ENCODE peak calls at places on chromosomes 2 and 18, in eight cellular contexts. One of them, this sample, is unnamed. For H3K36me3, the result is how much of the 10 kb centered on the place peaks cover.

GRCh38 chr2:201218780-201219179 is 35.8 kb downstream of the CASP10 start:
- DNase-seq in HCT116: no peak
- DNase-seq in CD4-positive, alpha-beta memory T cell: no peak
- DNase-seq in IMR-90: peak
- DNase-seq in uterus: no peak
- DNase-seq in CD8-positive, alpha-beta memory T cell: no peak
- DNase-seq in trophoblast cell: no peak
- DNase-seq in lung: no peak
- DNase-seq in this sample: no peak

GRCh38 chr2:54267577-54267976 is 11.5 kb upstream of the TSPYL6 start:
- DNase-seq in HCT116: no peak
- DNase-seq in CD4-positive, alpha-beta memory T cell: no peak
- DNase-seq in IMR-90: no peak
- DNase-seq in uterus: no peak
- DNase-seq in CD8-positive, alpha-beta memory T cell: no peak
- DNase-seq in trophoblast cell: no peak
- DNase-seq in lung: no peak
- DNase-seq in this sample: no peak

GRCh38 chr2:68238955-68239822 is 13.1 kb downstream of the PPP3R1 start:
- DNase-seq in HCT116: no peak
- DNase-seq in CD4-positive, alpha-beta memory T cell: no peak
- DNase-seq in IMR-90: peak
- DNase-seq in uterus: no peak
- DNase-seq in CD8-positive, alpha-beta memory T cell: no peak
- DNase-seq in trophoblast cell: no peak
- DNase-seq in lung: no peak
- DNase-seq in this sample: no peak

GRCh38 chr2:46538393-46538792 is 59.0 kb downstream of the TMEM247 start:
- DNase-seq in HCT116: no peak
- DNase-seq in CD4-positive, alpha-beta memory T cell: no peak
- DNase-seq in IMR-90: peak
- DNase-seq in uterus: peak
- DNase-seq in CD8-positive, alpha-beta memory T cell: no peak
- DNase-seq in trophoblast cell: no peak
- DNase-seq in lung: no peak
- DNase-seq in this sample: peak

GRCh38 chr2:95323347-95324155 is 26.4 kb downstream of the KCNIP3 start:
- DNase-seq in HCT116: peak
- DNase-seq in CD4-positive, alpha-beta memory T cell: no peak
- DNase-seq in IMR-90: no peak
- DNase-seq in uterus: no peak
- DNase-seq in CD8-positive, alpha-beta memory T cell: no peak
- DNase-seq in trophoblast cell: peak
- DNase-seq in lung: no peak
- DNase-seq in this sample: peak

GRCh38 chr2:126700677-126701076 is 44.7 kb downstream of the GYPC start:
- DNase-seq in HCT116: no peak
- DNase-seq in CD4-positive, alpha-beta memory T cell: no peak
- DNase-seq in IMR-90: peak
- DNase-seq in uterus: no peak
- DNase-seq in CD8-positive, alpha-beta memory T cell: no peak
- DNase-seq in trophoblast cell: no peak
- DNase-seq in lung: no peak
- DNase-seq in this sample: peak

GRCh38 chr2:46978696-46979095 is 63.1 kb upstream of the MCFD2 start:
- DNase-seq in HCT116: no peak
- DNase-seq in CD4-positive, alpha-beta memory T cell: no peak
- DNase-seq in IMR-90: no peak
- DNase-seq in uterus: no peak
- DNase-seq in CD8-positive, alpha-beta memory T cell: no peak
- DNase-seq in trophoblast cell: no peak
- DNase-seq in lung: no peak
- DNase-seq in this sample: no peak

GRCh38 chr2:69950241-69950640 is 11.2 kb downstream of the ASPRV1 start:
- DNase-seq in HCT116: no peak
- DNase-seq in CD4-positive, alpha-beta memory T cell: no peak
- DNase-seq in IMR-90: peak
- DNase-seq in uterus: no peak
- DNase-seq in CD8-positive, alpha-beta memory T cell: no peak
- DNase-seq in trophoblast cell: no peak
- DNase-seq in lung: no peak
- DNase-seq in this sample: peak

GRCh38 chr18:36298113-36298701 is 694 bp downstream of the FHOD3 start:
- DNase-seq in HCT116: no peak
- DNase-seq in CD4-positive, alpha-beta memory T cell: no peak
- DNase-seq in IMR-90: no peak
- DNase-seq in uterus: no peak
- DNase-seq in CD8-positive, alpha-beta memory T cell: no peak
- DNase-seq in trophoblast cell: no peak
- DNase-seq in lung: no peak
- DNase-seq in this sample: peak

GRCh38 chr18:69400976-69401474 is 337 bp downstream of the DOK6 start:
- DNase-seq in HCT116: no peak
- DNase-seq in CD4-positive, alpha-beta memory T cell: no peak
- DNase-seq in IMR-90: peak
- DNase-seq in uterus: no peak
- DNase-seq in CD8-positive, alpha-beta memory T cell: no peak
- DNase-seq in trophoblast cell: no peak
- DNase-seq in lung: no peak
- DNase-seq in this sample: no peak

GRCh38 chr2:73233932-73234832 is at the start of gene CCT7:
- DNase-seq in HCT116: peak
- DNase-seq in CD4-positive, alpha-beta memory T cell: peak
- DNase-seq in IMR-90: peak
- DNase-seq in uterus: peak
- DNase-seq in CD8-positive, alpha-beta memory T cell: peak
- DNase-seq in trophoblast cell: peak
- DNase-seq in lung: peak
- DNase-seq in this sample: peak

GRCh38 chr18:2395427-2396161 is 175.7 kb downstream of the METTL4 start:
- DNase-seq in HCT116: no peak
- DNase-seq in CD4-positive, alpha-beta memory T cell: no peak
- DNase-seq in IMR-90: no peak
- DNase-seq in uterus: no peak
- DNase-seq in CD8-positive, alpha-beta memory T cell: no peak
- DNase-seq in trophoblast cell: no peak
- DNase-seq in lung: no peak
- DNase-seq in this sample: no peak

GRCh38 chr2:100052645-100053044 is 89.7 kb downstream of the AFF3 start:
- DNase-seq in HCT116: no peak
- DNase-seq in CD4-positive, alpha-beta memory T cell: no peak
- DNase-seq in IMR-90: no peak
- DNase-seq in uterus: no peak
- DNase-seq in CD8-positive, alpha-beta memory T cell: no peak
- DNase-seq in trophoblast cell: no peak
- DNase-seq in lung: peak
- DNase-seq in this sample: no peak

GRCh38 chr2:213545964-213546363 is 261.7 kb downstream of the SPAG16 start:
- DNase-seq in HCT116: no peak
- DNase-seq in CD4-positive, alpha-beta memory T cell: no peak
- DNase-seq in IMR-90: no peak
- DNase-seq in uterus: no peak
- DNase-seq in CD8-positive, alpha-beta memory T cell: no peak
- DNase-seq in trophoblast cell: no peak
- DNase-seq in lung: no peak
- DNase-seq in this sample: no peak

GRCh38 chr2:148515976-148516375 is 128.6 kb upstream of the EPC2 start:
- DNase-seq in HCT116: no peak
- DNase-seq in CD4-positive, alpha-beta memory T cell: no peak
- DNase-seq in IMR-90: peak
- DNase-seq in uterus: no peak
- DNase-seq in CD8-positive, alpha-beta memory T cell: no peak
- DNase-seq in trophoblast cell: no peak
- DNase-seq in lung: no peak
- DNase-seq in this sample: peak

GRCh38 chr2:13533524-13533922 is 816.8 kb downstream of the TRIB2 start:
- DNase-seq in HCT116: no peak
- DNase-seq in CD4-positive, alpha-beta memory T cell: no peak
- DNase-seq in IMR-90: no peak
- DNase-seq in uterus: no peak
- DNase-seq in CD8-positive, alpha-beta memory T cell: no peak
- DNase-seq in trophoblast cell: no peak
- DNase-seq in lung: no peak
- DNase-seq in this sample: no peak

GRCh38 chr2:241354668-241355658 is 1.1 kb upstream of the FARP2 start:
- DNase-seq in HCT116: peak
- DNase-seq in CD4-positive, alpha-beta memory T cell: peak
- DNase-seq in IMR-90: peak
- DNase-seq in uterus: peak
- DNase-seq in CD8-positive, alpha-beta memory T cell: peak
- DNase-seq in trophoblast cell: peak
- DNase-seq in lung: peak
- DNase-seq in this sample: peak

GRCh38 chr2:182144039-182144779 is 158.6 kb downstream of the PPP1R1C start:
- DNase-seq in HCT116: no peak
- DNase-seq in CD4-positive, alpha-beta memory T cell: no peak
- DNase-seq in IMR-90: no peak
- DNase-seq in uterus: no peak
- DNase-seq in CD8-positive, alpha-beta memory T cell: no peak
- DNase-seq in trophoblast cell: no peak
- DNase-seq in lung: no peak
- DNase-seq in this sample: no peak

GRCh38 chr2:30267161-30267568 is 35.8 kb downstream of the LBH start:
- DNase-seq in HCT116: no peak
- DNase-seq in CD4-positive, alpha-beta memory T cell: peak
- DNase-seq in IMR-90: no peak
- DNase-seq in uterus: no peak
- DNase-seq in CD8-positive, alpha-beta memory T cell: peak
- DNase-seq in trophoblast cell: no peak
- DNase-seq in lung: no peak
- DNase-seq in this sample: no peak

GRCh38 chr2:43455735-43456642 is 139.8 kb downstream of the THADA start:
- DNase-seq in HCT116: no peak
- DNase-seq in CD4-positive, alpha-beta memory T cell: no peak
- DNase-seq in IMR-90: peak
- DNase-seq in uterus: no peak
- DNase-seq in CD8-positive, alpha-beta memory T cell: no peak
- DNase-seq in trophoblast cell: no peak
- DNase-seq in lung: no peak
- DNase-seq in this sample: no peak

GRCh38 chr2:197158138-197158537 is 152.4 kb downstream of the ANKRD44 start:
- DNase-seq in HCT116: no peak
- DNase-seq in CD4-positive, alpha-beta memory T cell: no peak
- DNase-seq in IMR-90: no peak
- DNase-seq in uterus: no peak
- DNase-seq in CD8-positive, alpha-beta memory T cell: no peak
- DNase-seq in trophoblast cell: no peak
- DNase-seq in lung: no peak
- DNase-seq in this sample: no peak

GRCh38 chr18:43950062-43950461 is 672.8 kb upstream of the SYT4 start:
- DNase-seq in HCT116: no peak
- DNase-seq in CD4-positive, alpha-beta memory T cell: no peak
- DNase-seq in IMR-90: no peak
- DNase-seq in uterus: no peak
- DNase-seq in CD8-positive, alpha-beta memory T cell: no peak
- DNase-seq in trophoblast cell: no peak
- DNase-seq in lung: no peak
- DNase-seq in this sample: no peak

GRCh38 chr2:41572154-41572553 is 475.7 kb upstream of the PKDCC start:
- DNase-seq in HCT116: no peak
- DNase-seq in CD4-positive, alpha-beta memory T cell: no peak
- DNase-seq in IMR-90: no peak
- DNase-seq in uterus: no peak
- DNase-seq in CD8-positive, alpha-beta memory T cell: no peak
- DNase-seq in trophoblast cell: no peak
- DNase-seq in lung: no peak
- DNase-seq in this sample: no peak
- H3K36me3 ChIP-seq in HCT116: under half
- H3K36me3 ChIP-seq in CD4-positive, alpha-beta memory T cell: under half
- H3K36me3 ChIP-seq in IMR-90: under half
- H3K36me3 ChIP-seq in uterus: under half
- H3K36me3 ChIP-seq in CD8-positive, alpha-beta memory T cell: under half
- H3K36me3 ChIP-seq in trophoblast cell: under half
- H3K36me3 ChIP-seq in lung: under half
- H3K36me3 ChIP-seq in this sample: under half

GRCh38 chr2:159508140-159508539 is 108.2 kb downstream of the BAZ2B start:
- DNase-seq in HCT116: no peak
- DNase-seq in CD4-positive, alpha-beta memory T cell: no peak
- DNase-seq in IMR-90: no peak
- DNase-seq in uterus: no peak
- DNase-seq in CD8-positive, alpha-beta memory T cell: no peak
- DNase-seq in trophoblast cell: no peak
- DNase-seq in lung: no peak
- DNase-seq in this sample: no peak

GRCh38 chr2:159501743-159502142 is 114.6 kb downstream of the BAZ2B start:
- DNase-seq in HCT116: no peak
- DNase-seq in CD4-positive, alpha-beta memory T cell: no peak
- DNase-seq in IMR-90: no peak
- DNase-seq in uterus: no peak
- DNase-seq in CD8-positive, alpha-beta memory T cell: no peak
- DNase-seq in trophoblast cell: no peak
- DNase-seq in lung: no peak
- DNase-seq in this sample: no peak

GRCh38 chr2:159506179-159506578 is 110.2 kb downstream of the BAZ2B start:
- DNase-seq in HCT116: no peak
- DNase-seq in CD4-positive, alpha-beta memory T cell: no peak
- DNase-seq in IMR-90: no peak
- DNase-seq in uterus: no peak
- DNase-seq in CD8-positive, alpha-beta memory T cell: no peak
- DNase-seq in trophoblast cell: no peak
- DNase-seq in lung: no peak
- DNase-seq in this sample: no peak

GRCh38 chr2:159506764-159507406 is 109.5 kb downstream of the BAZ2B start:
- DNase-seq in HCT116: peak
- DNase-seq in CD4-positive, alpha-beta memory T cell: no peak
- DNase-seq in IMR-90: peak
- DNase-seq in uterus: no peak
- DNase-seq in CD8-positive, alpha-beta memory T cell: no peak
- DNase-seq in trophoblast cell: no peak
- DNase-seq in lung: no peak
- DNase-seq in this sample: no peak
- H3K4me3 ChIP-seq in HCT116: no peak
- H3K4me3 ChIP-seq in CD4-positive, alpha-beta memory T cell: no peak
- H3K4me3 ChIP-seq in IMR-90: no peak
- H3K4me3 ChIP-seq in uterus: no peak
- H3K4me3 ChIP-seq in CD8-positive, alpha-beta memory T cell: no peak
- H3K4me3 ChIP-seq in trophoblast cell: no peak
- H3K4me3 ChIP-seq in lung: no peak
- H3K4me3 ChIP-seq in this sample: no peak

DNA sequence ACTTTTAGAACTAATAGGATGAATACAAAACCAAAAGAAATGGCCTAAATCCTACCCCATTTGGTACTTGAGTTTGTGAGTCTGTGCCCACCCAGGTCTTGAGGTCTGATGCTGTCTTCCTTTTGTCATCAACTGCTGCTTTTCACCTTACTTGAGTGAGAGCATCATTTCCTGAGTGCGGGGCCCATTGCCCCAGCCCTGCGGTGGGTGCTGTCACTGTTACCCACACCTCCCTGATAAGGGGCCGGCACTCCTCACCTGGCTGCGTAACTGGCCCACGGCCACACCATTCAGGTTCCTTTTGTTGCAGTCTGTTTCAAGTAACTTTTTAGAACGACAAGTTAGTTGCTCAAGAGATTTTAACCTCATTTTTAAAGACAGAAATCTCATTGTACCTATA is 25.3 kb downstream of the RAB12 start:
- DNase-seq in HCT116: no peak
- DNase-seq in CD4-positive, alpha-beta memory T cell: no peak
- DNase-seq in IMR-90: no peak
- DNase-seq in uterus: no peak
- DNase-seq in CD8-positive, alpha-beta memory T cell: no peak
- DNase-seq in trophoblast cell: no peak
- DNase-seq in lung: no peak
- DNase-seq in this sample: no peak
- H3K36me3 ChIP-seq in HCT116: under half
- H3K36me3 ChIP-seq in CD4-positive, alpha-beta memory T cell: under half
- H3K36me3 ChIP-seq in IMR-90: under half
- H3K36me3 ChIP-seq in uterus: under half
- H3K36me3 ChIP-seq in CD8-positive, alpha-beta memory T cell: under half
- H3K36me3 ChIP-seq in trophoblast cell: under half
- H3K36me3 ChIP-seq in lung: under half
- H3K36me3 ChIP-seq in this sample: half or more

GRCh38 chr2:120613742-120614481 is 121.8 kb upstream of the GLI2 start:
- DNase-seq in HCT116: no peak
- DNase-seq in CD4-positive, alpha-beta memory T cell: no peak
- DNase-seq in IMR-90: peak
- DNase-seq in uterus: no peak
- DNase-seq in CD8-positive, alpha-beta memory T cell: no peak
- DNase-seq in trophoblast cell: peak
- DNase-seq in lung: no peak
- DNase-seq in this sample: peak
- H3K4me3 ChIP-seq in HCT116: no peak
- H3K4me3 ChIP-seq in CD4-positive, alpha-beta memory T cell: no peak
- H3K4me3 ChIP-seq in IMR-90: no peak
- H3K4me3 ChIP-seq in uterus: no peak
- H3K4me3 ChIP-seq in CD8-positive, alpha-beta memory T cell: no peak
- H3K4me3 ChIP-seq in trophoblast cell: no peak
- H3K4me3 ChIP-seq in lung: no peak
- H3K4me3 ChIP-seq in this sample: no peak